ENCODE peak calls at places on chromosomes 2 and 18, in six cellular contexts. P is right atrium auricular region; W is HCEC 1CT; T is cerebellum; U is CD8-positive, alpha-beta memory T cell; N is bronchial epithelial cell. E is an unnamed sample.

GRCh38 chr2:237315881-237316225 is 98.1 kb downstream of the COL6A3 start:
- DNase-seq in W (no peak), N (no peak), P (no peak), T (no peak), U (no peak), E (no peak)

GRCh38 chr2:51812138-51812866 is 780.4 kb upstream of the NRXN1 start:
- DNase-seq in P (no peak), N (peak), T (no peak), U (no peak), W (peak), E (peak)

GRCh38 chr2:236562434-236562833 is 7.2 kb upstream of the ACKR3 start:
- DNase-seq in T (no peak), W (peak), U (no peak), N (peak), P (no peak), E (no peak)

GRCh38 chr2:223537100-223537499 is 65.1 kb downstream of the SCG2 start:
- DNase-seq in W (no peak), U (no peak), T (no peak), P (no peak), N (no peak), E (no peak)

GRCh38 chr2:241964133-241964532 is 94.6 kb downstream of the RTP5 start:
- DNase-seq in T (no peak), U (no peak), W (no peak), N (no peak), P (no peak), E (no peak)

GRCh38 chr2:69387770-69388481 is 899 bp upstream of the GFPT1 start:
- DNase-seq in T (no peak), W (no peak), U (no peak), P (no peak), N (no peak), E (no peak)

GRCh38 chr18:42192251-42193248 is 237.5 kb downstream of the PIK3C3 start:
- DNase-seq in P (no peak), U (no peak), T (no peak), W (no peak), N (peak), E (peak)

GRCh38 chr2:65227035-65227470 is 578 bp upstream of the ACTR2 start:
- DNase-seq in P (no peak), T (no peak), N (peak), U (no peak), W (peak), E (peak)

GRCh38 chr2:5696351-5696740 is 4.2 kb downstream of the SOX11 start:
- DNase-seq in W (no peak), T (no peak), P (no peak), N (no peak), U (no peak), E (no peak)

GRCh38 chr2:99485824-99486223 is 4.0 kb downstream of the REV1 start:
- DNase-seq in T (no peak), P (no peak), W (no peak), U (no peak), N (no peak), E (no peak)

GRCh38 chr2:55885129-55885943 is 38.2 kb downstream of the EFEMP1 start:
- DNase-seq in T (no peak), N (peak), W (peak), U (no peak), P (no peak), E (peak)

GRCh38 chr2:43307973-43308372 is 81.6 kb upstream of the ZFP36L2 start:
- DNase-seq in U (no peak), N (no peak), W (no peak), P (no peak), T (no peak), E (no peak)

GRCh38 chr18:32803571-32803970 is 30.7 kb upstream of the KLHL14 start:
- DNase-seq in W (no peak), N (no peak), P (no peak), T (no peak), U (no peak), E (no peak)

GRCh38 chr2:145350011-145350410 is 830.1 kb upstream of the ZEB2 start:
- DNase-seq in U (no peak), N (peak), W (peak), P (no peak), T (no peak), E (peak)

GRCh38 chr18:59814872-59815271 is 84.9 kb upstream of the PMAIP1 start:
- DNase-seq in W (peak), U (no peak), N (peak), P (no peak), T (no peak), E (peak)

GRCh38 chr2:18932864-18933263 is 343.5 kb upstream of the NT5C1B start:
- DNase-seq in W (no peak), U (no peak), T (peak), P (no peak), N (no peak), E (no peak)